ENCODE peak calls at places on chromosomes 13 and 19, in five cellular contexts. I, F, H, Z and L are unnamed samples.
A peak's percentile ranks its signal among the peaks of the same experiment; 100 is the strongest.

GRCh38 chr19:29714953-29715694 is at the start of gene C19orf12:
- DNase-seq in I (peak; percentile 73), F (no peak), H (peak; percentile 72), Z (peak; percentile 18), L (peak; percentile 65)

GRCh38 chr13:42123600-42123999 is 75.2 kb downstream of the DGKH start:
- DNase-seq in I (no peak), F (no peak), H (no peak), Z (no peak), L (no peak)

GRCh38 chr19:18021121-18021755 is 13.3 kb downstream of the ARRDC2 start:
- DNase-seq in I (no peak), F (no peak), H (peak; percentile 67), Z (no peak), L (no peak)

GRCh38 chr19:35519291-35519690 is 5.8 kb upstream of the DMKN start:
- DNase-seq in I (no peak), F (no peak), H (no peak), Z (no peak), L (no peak)

GRCh38 chr13:64248371-64249065 is 2832.9 kb upstream of the PCDH20 start:
- DNase-seq in I (no peak), F (no peak), H (no peak), Z (no peak), L (no peak)

GRCh38 chr19:57615346-57615745 is 1.3 kb downstream of the ZNF134 start:
- DNase-seq in I (no peak), F (no peak), H (no peak), Z (no peak), L (no peak)

GRCh38 chr13:95509521-95510315 is 42.8 kb upstream of the CLDN10 start:
- DNase-seq in I (no peak), F (no peak), H (no peak), Z (no peak), L (no peak)

GRCh38 chr19:20315543-20315942 is 148.5 kb downstream of the ZNF486 start:
- DNase-seq in I (no peak), F (no peak), H (no peak), Z (no peak), L (no peak)

GRCh38 chr13:101390461-101390860 is 25.8 kb downstream of the NALCN start:
- DNase-seq in I (no peak), F (no peak), H (no peak), Z (no peak), L (no peak)

GRCh38 chr19:14218615-14219330 is 12.8 kb upstream of the ADGRL1 start:
- DNase-seq in I (no peak), F (no peak), H (no peak), Z (no peak), L (no peak)

GRCh38 chr19:6020166-6020967 is 42.4 kb upstream of the RANBP3 start:
- DNase-seq in I (no peak), F (no peak), H (no peak), Z (peak; percentile 30), L (no peak)

GRCh38 chr19:35090795-35091214 is 24.8 kb upstream of the FXYD3 start:
- DNase-seq in I (no peak), F (no peak), H (no peak), Z (no peak), L (no peak)

GRCh38 chr19:34806976-34807860 is 34.2 kb upstream of the ZNF599 start:
- DNase-seq in I (no peak), F (no peak), H (peak; percentile 16), Z (no peak), L (no peak)

GRCh38 chr13:34155931-34156607 is 338.1 kb downstream of the RFC3 start:
- DNase-seq in I (no peak), F (no peak), H (no peak), Z (no peak), L (no peak)

GRCh38 chr19:511101-511841 is 4.0 kb downstream of the TPGS1 start:
- DNase-seq in I (no peak), F (no peak), H (no peak), Z (no peak), L (no peak)

GRCh38 chr13:94858856-94859811 is 146.8 kb upstream of the SOX21 start:
- DNase-seq in I (no peak), F (no peak), H (no peak), Z (no peak), L (no peak)

GRCh38 chr13:69677343-69677742 is 430.3 kb upstream of the ATXN8OS start:
- DNase-seq in I (no peak), F (no peak), H (no peak), Z (no peak), L (no peak)

GRCh38 chr19:11551603-11552235 is 7.3 kb downstream of the ELOF1 start:
- DNase-seq in I (no peak), F (no peak), H (peak; percentile 49), Z (no peak), L (no peak)

GRCh38 chr13:22187329-22187728 is 516.5 kb downstream of the FGF9 start:
- DNase-seq in I (no peak), F (no peak), H (no peak), Z (no peak), L (no peak)

GRCh38 chr13:27966641-27967202 is 2.4 kb downstream of the CDX2 start:
- DNase-seq in I (no peak), F (no peak), H (no peak), Z (no peak), L (no peak)

GRCh38 chr19:38852231-38853044 is 2.7 kb upstream of the HNRNPL start:
- DNase-seq in I (no peak), F (no peak), H (peak; percentile 34), Z (no peak), L (no peak)

GRCh38 chr13:23372264-23372905 is 61.1 kb downstream of the SACS start:
- DNase-seq in I (no peak), F (no peak), H (no peak), Z (no peak), L (no peak)

GRCh38 chr19:38304866-38305429 is 897 bp downstream of the C19orf33 start:
- DNase-seq in I (no peak), F (no peak), H (peak; percentile 96), Z (peak; percentile 76), L (no peak)

GRCh38 chr19:995051-995827 is 5.0 kb upstream of the GRIN3B start:
- DNase-seq in I (no peak), F (no peak), H (no peak), Z (no peak), L (no peak)

GRCh38 chr19:38733493-38734175 is 10.6 kb downstream of the CAPN12 start:
- DNase-seq in I (no peak), F (no peak), H (no peak), Z (no peak), L (no peak)

GRCh38 chr13:51734786-51735185 is 69.2 kb downstream of the DHRS12 start:
- DNase-seq in I (no peak), F (no peak), H (no peak), Z (no peak), L (no peak)

GRCh38 chr13:72696590-72696989 is 30.8 kb downstream of the MZT1 start:
- DNase-seq in I (no peak), F (no peak), H (no peak), Z (no peak), L (no peak)

GRCh38 chr19:11382898-11383705 is 1.0 kb downstream of the EPOR start:
- DNase-seq in I (no peak), F (no peak), H (peak; percentile 89), Z (peak; percentile 70), L (peak; percentile 39)

GRCh38 chr19:9674669-9675357 is at the start of gene ZNF562:
- DNase-seq in I (peak; percentile 76), F (peak; percentile 45), H (peak; percentile 90), Z (peak; percentile 80), L (peak; percentile 71)
- TF ChIP-seq POLR2A in I (peak; percentile 79), F (peak; percentile 81), H (peak; percentile 93), Z (peak; percentile 80), L (peak; percentile 83)

GRCh38 chr13:31610270-31610998 is 128.9 kb upstream of the RXFP2 start:
- DNase-seq in I (no peak), F (no peak), H (no peak), Z (no peak), L (no peak)

GRCh38 chr13:31611214-31611613 is 128.1 kb upstream of the RXFP2 start:
- DNase-seq in I (no peak), F (no peak), H (no peak), Z (no peak), L (no peak)

GRCh38 chr13:31605076-31605858 is 134.1 kb upstream of the RXFP2 start:
- DNase-seq in I (no peak), F (no peak), H (no peak), Z (no peak), L (no peak)
- TF ChIP-seq POLR2AphosphoS5 in I (no peak), F (no peak), H (no peak), Z (no peak), L (no peak)

GRCh38 chr19:21907516-21907915 is 71.5 kb upstream of the ZNF43 start:
- DNase-seq in I (no peak), F (no peak), H (no peak), Z (no peak), L (no peak)

GRCh38 chr19:21915411-21915810 is 79.4 kb upstream of the ZNF43 start:
- DNase-seq in I (no peak), F (no peak), H (no peak), Z (no peak), L (no peak)

GRCh38 chr19:21908066-21908465 is 72.1 kb upstream of the ZNF43 start:
- DNase-seq in I (no peak), F (no peak), H (no peak), Z (no peak), L (no peak)

GRCh38 chr19:21910318-21910717 is 74.3 kb upstream of the ZNF43 start:
- DNase-seq in I (no peak), F (no peak), H (no peak), Z (no peak), L (no peak)

DNA sequence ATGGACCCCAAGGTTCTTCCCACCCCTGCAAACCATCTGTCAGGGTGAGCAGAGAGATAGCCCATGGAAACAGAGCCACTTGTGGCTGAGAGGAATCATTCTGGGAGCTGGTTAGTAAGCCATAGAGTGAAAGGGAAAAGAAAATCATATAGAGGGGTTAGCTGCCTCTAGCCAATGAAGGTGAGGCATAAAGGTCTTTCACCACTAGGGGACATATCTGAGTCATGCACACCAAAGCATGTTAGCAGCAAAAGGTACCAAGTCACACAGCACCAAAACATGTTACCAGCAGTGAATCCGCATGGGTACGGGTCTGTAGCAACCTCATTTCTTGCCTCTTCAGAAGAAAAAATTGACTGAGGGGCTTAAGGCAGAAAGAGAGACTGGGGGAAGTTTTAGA is 76.7 kb upstream of the ZNF43 start:
- DNase-seq in I (no peak), F (no peak), H (peak; percentile 10), Z (no peak), L (no peak)
- TF ChIP-seq TAF1 in I (no peak), F (no peak), H (no peak), Z (no peak), L (no peak)

DNA sequence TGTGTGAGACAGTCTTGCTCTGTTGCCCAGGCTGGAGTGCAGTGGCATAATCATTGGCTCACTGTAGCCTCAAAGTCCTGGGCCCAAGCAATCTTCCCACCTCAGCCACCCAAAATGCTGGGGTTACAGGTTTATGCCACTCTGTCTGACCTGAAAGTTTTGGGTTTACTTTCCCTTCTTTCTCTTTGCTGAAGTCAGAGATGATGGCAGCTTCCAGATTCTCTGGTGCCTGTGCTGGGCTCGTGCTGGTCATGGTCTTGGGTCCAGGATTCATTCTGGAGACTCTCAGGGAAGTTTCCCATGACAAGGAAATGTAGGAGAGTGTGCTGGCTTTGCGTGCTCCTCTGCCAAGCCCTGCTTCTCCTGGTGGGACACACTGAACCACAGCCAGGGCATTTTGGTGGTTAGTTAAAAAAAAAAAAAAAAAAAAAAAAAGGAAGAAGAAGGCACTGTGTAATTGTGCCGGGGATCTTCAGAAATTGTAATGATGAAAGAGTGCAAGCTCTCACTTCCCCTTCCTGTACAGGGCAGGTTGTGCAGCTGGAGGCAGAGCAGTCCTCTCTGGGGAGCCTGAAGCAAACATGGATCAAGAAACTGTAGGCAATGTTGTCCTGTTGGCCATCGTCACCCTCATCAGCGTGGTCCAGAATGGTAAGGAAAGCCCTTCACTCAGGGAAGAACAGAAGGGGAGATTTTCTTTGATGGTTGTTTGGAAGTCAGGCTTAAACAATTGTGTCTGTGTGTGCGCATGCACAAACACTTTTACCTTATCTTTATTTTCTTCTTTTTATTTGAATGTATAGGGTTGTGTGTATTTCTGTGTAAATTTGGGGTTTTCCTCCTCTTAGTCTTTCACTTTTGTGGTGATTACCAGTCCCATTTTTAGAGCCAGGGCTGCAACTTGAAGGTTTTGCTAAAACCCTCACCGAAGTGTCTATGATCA is at the start of gene ALOX5AP:
- DNase-seq in I (peak; percentile 42), F (peak; percentile 72), H (no peak), Z (no peak), L (peak; percentile 26)
- TF ChIP-seq POLR2A in I (peak; percentile 90), F (peak; percentile 74), H (no peak), Z (no peak), L (peak; percentile 63)